ENCODE peak calls at places on chromosomes 2 and 18, in five cellular contexts. One of them, this sample, is unnamed.

GRCh38 chr2:151070253-151070652 is 191.4 kb downstream of the RBM43 start:
- DNase-seq in heart right ventricle: no peak
- DNase-seq in AG09309: no peak
- DNase-seq in fibroblast of lung: no peak
- DNase-seq in GM06990: no peak
- DNase-seq in this sample: no peak

GRCh38 chr2:172943992-172944793 is 131.5 kb upstream of the MAP3K20 start:
- DNase-seq in heart right ventricle: no peak
- DNase-seq in GM06990: no peak
- DNase-seq in fibroblast of lung: no peak
- DNase-seq in AG09309: no peak
- DNase-seq in this sample: peak

GRCh38 chr2:227503433-227504406 is 31.8 kb downstream of the AGFG1 start:
- DNase-seq in heart right ventricle: no peak
- DNase-seq in AG09309: peak
- DNase-seq in fibroblast of lung: peak
- DNase-seq in GM06990: no peak
- DNase-seq in this sample: peak

GRCh38 chr2:25339791-25340339 is 1.9 kb downstream of the DNMT3A start:
- DNase-seq in AG09309: no peak
- DNase-seq in heart right ventricle: no peak
- DNase-seq in GM06990: no peak
- DNase-seq in fibroblast of lung: no peak
- DNase-seq in this sample: no peak

GRCh38 chr2:207133493-207133861 is 32.3 kb downstream of the KLF7 start:
- DNase-seq in fibroblast of lung: no peak
- DNase-seq in GM06990: no peak
- DNase-seq in heart right ventricle: no peak
- DNase-seq in AG09309: no peak
- DNase-seq in this sample: no peak

GRCh38 chr2:10083692-10084566 is 3.7 kb upstream of the CYS1 start:
- DNase-seq in GM06990: peak
- DNase-seq in heart right ventricle: no peak
- DNase-seq in AG09309: no peak
- DNase-seq in fibroblast of lung: no peak
- DNase-seq in this sample: no peak

GRCh38 chr18:52694804-52695203 is 354.8 kb downstream of the DCC start:
- DNase-seq in GM06990: no peak
- DNase-seq in fibroblast of lung: peak
- DNase-seq in heart right ventricle: no peak
- DNase-seq in AG09309: no peak
- DNase-seq in this sample: no peak

GRCh38 chr2:172995323-172996244 is 80.1 kb upstream of the MAP3K20 start:
- DNase-seq in heart right ventricle: peak
- DNase-seq in fibroblast of lung: peak
- DNase-seq in AG09309: peak
- DNase-seq in GM06990: no peak
- DNase-seq in this sample: peak

GRCh38 chr2:68282814-68283812 is 30.8 kb upstream of the PPP3R1 start:
- DNase-seq in GM06990: peak
- DNase-seq in fibroblast of lung: peak
- DNase-seq in heart right ventricle: no peak
- DNase-seq in AG09309: no peak
- DNase-seq in this sample: peak

GRCh38 chr2:216492951-216493685 is 5.5 kb upstream of the RPL37A start:
- DNase-seq in fibroblast of lung: peak
- DNase-seq in heart right ventricle: no peak
- DNase-seq in AG09309: peak
- DNase-seq in GM06990: peak
- DNase-seq in this sample: peak

GRCh38 chr2:66897181-66897580 is 462.3 kb downstream of the MEIS1 start:
- DNase-seq in fibroblast of lung: peak
- DNase-seq in GM06990: no peak
- DNase-seq in heart right ventricle: no peak
- DNase-seq in AG09309: no peak
- DNase-seq in this sample: peak

GRCh38 chr2:118634876-118635275 is 212.6 kb downstream of the EN1 start:
- DNase-seq in heart right ventricle: no peak
- DNase-seq in GM06990: no peak
- DNase-seq in AG09309: no peak
- DNase-seq in fibroblast of lung: no peak
- DNase-seq in this sample: no peak

GRCh38 chr2:55732854-55733253 is 39.2 kb upstream of the PNPT1 start:
- DNase-seq in fibroblast of lung: peak
- DNase-seq in AG09309: no peak
- DNase-seq in heart right ventricle: no peak
- DNase-seq in GM06990: no peak
- DNase-seq in this sample: no peak

GRCh38 chr2:106825161-106825560 is 60.8 kb downstream of the ST6GAL2 start:
- DNase-seq in fibroblast of lung: no peak
- DNase-seq in heart right ventricle: no peak
- DNase-seq in AG09309: no peak
- DNase-seq in GM06990: no peak
- DNase-seq in this sample: no peak

GRCh38 chr18:67266591-67267237 is 249.8 kb downstream of the DSEL start:
- DNase-seq in heart right ventricle: no peak
- DNase-seq in fibroblast of lung: peak
- DNase-seq in AG09309: peak
- DNase-seq in GM06990: no peak
- DNase-seq in this sample: peak

DNA sequence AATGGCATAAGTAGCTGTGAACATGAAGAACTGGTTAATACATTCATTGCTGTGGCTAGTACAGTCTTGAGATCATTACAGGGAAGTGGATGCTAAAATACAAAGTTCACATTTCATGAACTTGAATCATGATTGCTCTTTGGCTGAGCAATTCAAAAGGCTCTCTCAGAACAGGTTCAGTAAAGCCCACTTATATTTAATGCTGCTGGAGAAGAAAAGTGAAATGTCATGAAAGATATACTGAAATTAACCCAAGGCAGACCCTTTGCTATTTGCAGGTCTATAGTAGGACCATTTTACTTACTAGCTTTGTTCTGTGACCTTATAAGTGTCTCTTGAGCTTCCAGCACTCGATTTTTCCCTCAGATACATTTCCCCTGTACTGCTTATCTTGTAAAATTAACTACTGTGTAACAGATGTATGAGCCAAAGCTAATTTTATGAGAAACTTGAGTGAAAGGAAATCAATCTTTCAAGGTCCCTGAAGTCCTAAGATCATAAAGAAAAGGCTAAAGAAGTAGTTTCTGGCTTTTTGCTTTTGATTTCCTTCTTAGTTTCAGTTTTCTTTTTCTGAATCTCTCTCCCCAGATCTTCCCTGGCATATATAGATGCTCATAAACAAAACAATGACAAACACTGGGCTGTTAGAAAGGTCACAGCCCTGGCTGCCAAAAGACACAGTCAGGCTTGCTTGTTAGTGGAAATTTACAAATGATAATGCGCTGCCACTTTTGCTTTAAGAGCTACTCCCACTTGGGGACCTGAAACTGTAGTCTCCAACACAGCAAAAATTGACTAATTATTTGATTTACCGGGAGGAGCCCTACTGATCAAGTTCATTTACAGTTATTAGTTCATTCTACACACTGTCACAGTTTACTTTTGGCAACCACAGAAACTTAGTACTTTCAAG is 132.7 kb upstream of the XPO1 start:
- DNase-seq in GM06990: peak
- DNase-seq in AG09309: no peak
- DNase-seq in heart right ventricle: peak
- DNase-seq in fibroblast of lung: peak
- DNase-seq in this sample: peak
- H3K4me3 ChIP-seq in GM06990: peak
- H3K4me3 ChIP-seq in AG09309: no peak
- H3K4me3 ChIP-seq in heart right ventricle: peak
- H3K4me3 ChIP-seq in fibroblast of lung: peak
- H3K4me3 ChIP-seq in this sample: no peak

GRCh38 chr2:27729198-27729597 is 42.3 kb upstream of the MRPL33 start:
- DNase-seq in AG09309: no peak
- DNase-seq in GM06990: no peak
- DNase-seq in heart right ventricle: no peak
- DNase-seq in fibroblast of lung: no peak
- DNase-seq in this sample: no peak
- TF ChIP-seq CTCF in AG09309: no peak
- TF ChIP-seq CTCF in GM06990: no peak
- TF ChIP-seq CTCF in heart right ventricle: no peak
- TF ChIP-seq CTCF in fibroblast of lung: no peak
- TF ChIP-seq CTCF in this sample: no peak

GRCh38 chr18:47253101-47253654 is 1.7 kb upstream of the SKOR2 start:
- DNase-seq in AG09309: no peak
- DNase-seq in heart right ventricle: no peak
- DNase-seq in fibroblast of lung: no peak
- DNase-seq in GM06990: no peak
- DNase-seq in this sample: no peak
- H3K4me3 ChIP-seq in AG09309: no peak
- H3K4me3 ChIP-seq in heart right ventricle: no peak
- H3K4me3 ChIP-seq in fibroblast of lung: no peak
- H3K4me3 ChIP-seq in GM06990: no peak
- H3K4me3 ChIP-seq in this sample: no peak

DNA sequence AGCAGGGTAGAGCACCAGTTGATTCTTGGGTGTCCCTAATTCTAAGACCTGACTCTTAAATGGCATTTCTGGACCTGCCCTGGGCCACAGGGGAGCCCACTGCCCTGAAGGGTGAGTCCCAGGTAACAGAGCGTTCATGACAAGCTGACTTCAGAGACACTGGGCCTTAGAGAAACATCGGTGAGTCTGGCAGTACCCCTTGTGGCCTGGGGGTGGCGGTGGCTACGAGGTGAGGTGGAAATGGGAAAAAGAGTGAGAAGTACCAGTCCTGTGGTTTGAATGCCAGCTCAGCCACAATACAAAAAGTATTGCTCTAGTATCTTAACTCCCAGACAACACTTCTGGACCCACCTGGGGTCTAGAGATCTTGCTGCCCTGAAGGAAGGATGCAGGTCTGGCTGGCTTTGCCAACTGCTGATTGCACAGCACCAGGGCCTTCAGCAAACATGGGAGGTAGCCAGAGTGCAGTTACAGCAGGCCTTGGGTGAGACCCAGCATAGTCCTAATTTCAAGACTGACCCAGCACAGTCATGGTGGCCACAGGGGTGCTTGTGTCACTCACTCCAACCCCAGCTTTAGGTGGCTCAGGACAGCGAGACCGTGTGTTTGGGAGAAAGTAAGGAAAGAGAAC is 44.5 kb downstream of the USP34 start:
- DNase-seq in AG09309: no peak
- DNase-seq in GM06990: peak
- DNase-seq in heart right ventricle: no peak
- DNase-seq in fibroblast of lung: peak
- DNase-seq in this sample: peak
- TF ChIP-seq CTCF in AG09309: peak
- TF ChIP-seq CTCF in GM06990: peak
- TF ChIP-seq CTCF in heart right ventricle: no peak
- TF ChIP-seq CTCF in fibroblast of lung: peak
- TF ChIP-seq CTCF in this sample: peak

GRCh38 chr2:86069783-86070339 is 35.8 kb downstream of the POLR1A start:
- DNase-seq in AG09309: no peak
- DNase-seq in fibroblast of lung: no peak
- DNase-seq in heart right ventricle: no peak
- DNase-seq in GM06990: no peak
- DNase-seq in this sample: no peak
- H3K4me3 ChIP-seq in AG09309: no peak
- H3K4me3 ChIP-seq in fibroblast of lung: no peak
- H3K4me3 ChIP-seq in heart right ventricle: no peak
- H3K4me3 ChIP-seq in GM06990: no peak
- H3K4me3 ChIP-seq in this sample: no peak

GRCh38 chr2:5287558-5288334 is 404.4 kb upstream of the SOX11 start:
- DNase-seq in heart right ventricle: no peak
- DNase-seq in fibroblast of lung: peak
- DNase-seq in AG09309: no peak
- DNase-seq in GM06990: no peak
- DNase-seq in this sample: no peak

GRCh38 chr2:5286370-5286769 is 405.8 kb upstream of the SOX11 start:
- DNase-seq in fibroblast of lung: no peak
- DNase-seq in heart right ventricle: no peak
- DNase-seq in AG09309: no peak
- DNase-seq in GM06990: no peak
- DNase-seq in this sample: no peak

GRCh38 chr2:5285891-5286290 is 406.3 kb upstream of the SOX11 start:
- DNase-seq in fibroblast of lung: no peak
- DNase-seq in heart right ventricle: no peak
- DNase-seq in AG09309: no peak
- DNase-seq in GM06990: no peak
- DNase-seq in this sample: no peak

DNA sequence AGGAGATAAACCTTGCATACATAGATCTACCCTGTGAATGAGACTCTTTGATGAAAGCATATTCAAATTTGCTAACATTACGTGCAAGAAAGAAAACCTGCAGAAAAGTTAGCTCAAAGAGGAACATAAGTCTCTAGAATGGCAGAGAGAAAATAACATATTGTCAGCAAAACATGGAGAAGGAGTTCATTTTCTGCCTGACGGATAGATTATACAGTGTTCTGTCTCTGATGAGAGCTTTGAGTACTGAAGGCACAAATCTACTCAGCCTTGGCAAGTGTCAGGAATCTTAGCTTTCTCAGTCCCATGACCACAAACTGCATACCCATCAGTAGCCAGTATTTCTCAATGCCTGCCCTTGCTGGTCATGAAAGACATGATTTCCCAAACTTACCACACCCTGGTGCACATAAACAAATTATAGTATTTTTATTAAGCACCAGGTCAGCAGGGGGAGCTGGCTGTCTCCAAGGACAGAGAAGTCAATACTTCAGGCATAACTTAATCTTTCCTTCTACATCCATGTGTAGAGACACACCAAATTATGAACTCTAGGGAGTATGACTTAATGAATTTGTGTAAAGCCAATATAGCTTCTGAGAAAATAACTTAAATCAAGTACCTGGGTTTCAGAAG is 401.2 kb upstream of the SOX11 start:
- DNase-seq in heart right ventricle: no peak
- DNase-seq in GM06990: no peak
- DNase-seq in fibroblast of lung: peak
- DNase-seq in AG09309: no peak
- DNase-seq in this sample: no peak
- TF ChIP-seq CTCF in heart right ventricle: no peak
- TF ChIP-seq CTCF in GM06990: no peak
- TF ChIP-seq CTCF in fibroblast of lung: peak
- TF ChIP-seq CTCF in AG09309: no peak
- TF ChIP-seq CTCF in this sample: no peak

GRCh38 chr2:28084564-28084963 is 194.0 kb downstream of the BABAM2 start:
- DNase-seq in fibroblast of lung: no peak
- DNase-seq in AG09309: no peak
- DNase-seq in heart right ventricle: no peak
- DNase-seq in GM06990: no peak
- DNase-seq in this sample: peak

GRCh38 chr2:28082131-28082530 is 191.6 kb downstream of the BABAM2 start:
- DNase-seq in heart right ventricle: no peak
- DNase-seq in fibroblast of lung: no peak
- DNase-seq in AG09309: no peak
- DNase-seq in GM06990: no peak
- DNase-seq in this sample: no peak

GRCh38 chr2:28085183-28085582 is 194.7 kb downstream of the BABAM2 start:
- DNase-seq in GM06990: no peak
- DNase-seq in AG09309: no peak
- DNase-seq in fibroblast of lung: no peak
- DNase-seq in heart right ventricle: no peak
- DNase-seq in this sample: no peak

DNA sequence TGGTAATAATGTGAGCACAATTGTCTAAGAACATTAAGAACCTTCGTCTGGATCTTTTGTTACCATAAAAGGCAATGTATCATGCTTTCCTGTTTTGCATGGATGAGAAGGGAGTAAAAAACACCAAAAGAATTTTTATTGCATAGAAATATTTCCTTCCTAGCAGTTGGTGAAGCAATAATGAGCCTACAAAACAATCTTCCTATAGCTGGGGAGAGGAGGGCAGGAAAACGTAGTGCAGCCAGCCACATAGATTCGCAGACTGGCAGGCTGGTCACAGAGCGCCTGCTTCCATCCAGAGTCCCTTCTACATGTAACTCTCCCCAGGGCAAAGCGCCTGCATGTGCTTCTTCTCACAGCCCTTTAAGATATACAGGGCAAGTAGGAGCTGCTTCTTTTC is 190.4 kb downstream of the BABAM2 start:
- DNase-seq in AG09309: peak
- DNase-seq in fibroblast of lung: peak
- DNase-seq in GM06990: no peak
- DNase-seq in heart right ventricle: no peak
- DNase-seq in this sample: peak
- H3K4me3 ChIP-seq in AG09309: no peak
- H3K4me3 ChIP-seq in fibroblast of lung: no peak
- H3K4me3 ChIP-seq in GM06990: no peak
- H3K4me3 ChIP-seq in heart right ventricle: no peak
- H3K4me3 ChIP-seq in this sample: no peak